ENCODE peak calls at places on chromosome 14, in nine cellular contexts. One of them, this sample, is unnamed.
A peak's percentile ranks its signal among the peaks of the same experiment; 100 is the strongest.

GRCh38 chr14:28952161-28952560 is 185.6 kb downstream of the FOXG1 start:
- DNase-seq in HepG2: no peak
- DNase-seq in neural progenitor cell: no peak
- DNase-seq in mesendoderm: no peak
- DNase-seq in neuronal stem cell: no peak
- DNase-seq in fibroblast of lung: no peak
- DNase-seq in mesenchymal stem cell: no peak
- DNase-seq in PC-3: no peak
- DNase-seq in adipocyte: no peak
- DNase-seq in this sample: no peak

GRCh38 chr14:82724296-82724695 is 1190.6 kb upstream of the SEL1L start:
- DNase-seq in neural progenitor cell: no peak
- DNase-seq in mesenchymal stem cell: peak; percentile 37
- DNase-seq in mesendoderm: no peak
- DNase-seq in HepG2: no peak
- DNase-seq in neuronal stem cell: no peak
- DNase-seq in PC-3: peak; percentile 21
- DNase-seq in fibroblast of lung: no peak
- DNase-seq in adipocyte: no peak
- DNase-seq in this sample: no peak

GRCh38 chr14:61326847-61327246 is 5.5 kb downstream of the PRKCH start:
- DNase-seq in fibroblast of lung: no peak
- DNase-seq in mesenchymal stem cell: no peak
- DNase-seq in HepG2: no peak
- DNase-seq in adipocyte: no peak
- DNase-seq in neuronal stem cell: no peak
- DNase-seq in mesendoderm: peak; percentile 71
- DNase-seq in PC-3: peak; percentile 6
- DNase-seq in neural progenitor cell: no peak
- DNase-seq in this sample: peak; percentile 68

GRCh38 chr14:64464695-64465094 is 604 bp upstream of the AKAP5 start:
- DNase-seq in adipocyte: no peak
- DNase-seq in fibroblast of lung: no peak
- DNase-seq in neural progenitor cell: no peak
- DNase-seq in neuronal stem cell: no peak
- DNase-seq in PC-3: peak; percentile 25
- DNase-seq in HepG2: no peak
- DNase-seq in mesendoderm: peak; percentile 46
- DNase-seq in mesenchymal stem cell: no peak
- DNase-seq in this sample: peak; percentile 71

GRCh38 chr14:100146548-100147091 is 12.8 kb downstream of the DEGS2 start:
- DNase-seq in fibroblast of lung: no peak
- DNase-seq in HepG2: no peak
- DNase-seq in neural progenitor cell: no peak
- DNase-seq in adipocyte: no peak
- DNase-seq in mesenchymal stem cell: no peak
- DNase-seq in PC-3: no peak
- DNase-seq in neuronal stem cell: no peak
- DNase-seq in mesendoderm: no peak
- DNase-seq in this sample: no peak

GRCh38 chr14:23112359-23113178 is 6.5 kb downstream of the CEBPE start:
- DNase-seq in adipocyte: no peak
- DNase-seq in neural progenitor cell: no peak
- DNase-seq in mesendoderm: peak; percentile 82
- DNase-seq in PC-3: no peak
- DNase-seq in fibroblast of lung: no peak
- DNase-seq in mesenchymal stem cell: no peak
- DNase-seq in neuronal stem cell: no peak
- DNase-seq in HepG2: no peak
- DNase-seq in this sample: peak; percentile 75

GRCh38 chr14:95313707-95314106 is 6.0 kb downstream of the CLMN start:
- DNase-seq in mesenchymal stem cell: peak; percentile 83
- DNase-seq in mesendoderm: no peak
- DNase-seq in PC-3: peak; percentile 33
- DNase-seq in neural progenitor cell: no peak
- DNase-seq in adipocyte: peak; percentile 66
- DNase-seq in HepG2: peak; percentile 61
- DNase-seq in fibroblast of lung: peak; percentile 15
- DNase-seq in neuronal stem cell: no peak
- DNase-seq in this sample: no peak

GRCh38 chr14:45698462-45699134 is 445.6 kb upstream of the MIS18BP1 start:
- DNase-seq in HepG2: no peak
- DNase-seq in fibroblast of lung: no peak
- DNase-seq in neural progenitor cell: no peak
- DNase-seq in mesendoderm: no peak
- DNase-seq in adipocyte: no peak
- DNase-seq in neuronal stem cell: no peak
- DNase-seq in PC-3: no peak
- DNase-seq in mesenchymal stem cell: peak; percentile 45
- DNase-seq in this sample: no peak

GRCh38 chr14:75702606-75703261 is 41.7 kb downstream of the TTLL5 start:
- DNase-seq in HepG2: no peak
- DNase-seq in fibroblast of lung: peak; percentile 87
- DNase-seq in mesenchymal stem cell: no peak
- DNase-seq in PC-3: no peak
- DNase-seq in mesendoderm: peak; percentile 92
- DNase-seq in adipocyte: no peak
- DNase-seq in neuronal stem cell: peak; percentile 29
- DNase-seq in neural progenitor cell: peak; percentile 70
- DNase-seq in this sample: peak; percentile 70

GRCh38 chr14:42222924-42223471 is 616.3 kb downstream of the LRFN5 start:
- DNase-seq in PC-3: peak; percentile 87
- DNase-seq in HepG2: no peak
- DNase-seq in fibroblast of lung: peak; percentile 82
- DNase-seq in neural progenitor cell: no peak
- DNase-seq in neuronal stem cell: no peak
- DNase-seq in mesendoderm: no peak
- DNase-seq in mesenchymal stem cell: peak; percentile 60
- DNase-seq in adipocyte: peak; percentile 84
- DNase-seq in this sample: no peak

GRCh38 chr14:68627868-68628604 is 164.8 kb downstream of the ZFP36L1 start:
- DNase-seq in PC-3: peak; percentile 28
- DNase-seq in fibroblast of lung: peak; percentile 28
- DNase-seq in mesendoderm: peak; percentile 83
- DNase-seq in adipocyte: no peak
- DNase-seq in mesenchymal stem cell: no peak
- DNase-seq in neural progenitor cell: peak; percentile 88
- DNase-seq in neuronal stem cell: peak; percentile 52
- DNase-seq in HepG2: no peak
- DNase-seq in this sample: peak; percentile 92

GRCh38 chr14:86790408-86791364 is 1202.3 kb downstream of the GALC start:
- DNase-seq in mesenchymal stem cell: no peak
- DNase-seq in PC-3: no peak
- DNase-seq in neuronal stem cell: no peak
- DNase-seq in mesendoderm: peak; percentile 61
- DNase-seq in fibroblast of lung: peak; percentile 11
- DNase-seq in neural progenitor cell: peak; percentile 13
- DNase-seq in adipocyte: no peak
- DNase-seq in HepG2: peak; percentile 42
- DNase-seq in this sample: peak; percentile 56

GRCh38 chr14:74595006-74595735 is 16.9 kb downstream of the LTBP2 start:
- DNase-seq in neuronal stem cell: no peak
- DNase-seq in neural progenitor cell: no peak
- DNase-seq in mesendoderm: no peak
- DNase-seq in adipocyte: peak; percentile 83
- DNase-seq in fibroblast of lung: peak; percentile 84
- DNase-seq in mesenchymal stem cell: peak; percentile 38
- DNase-seq in PC-3: no peak
- DNase-seq in HepG2: no peak
- DNase-seq in this sample: no peak

GRCh38 chr14:43525647-43526046 is 981.4 kb downstream of the FSCB start:
- DNase-seq in mesenchymal stem cell: no peak
- DNase-seq in PC-3: no peak
- DNase-seq in fibroblast of lung: no peak
- DNase-seq in adipocyte: no peak
- DNase-seq in neural progenitor cell: no peak
- DNase-seq in mesendoderm: no peak
- DNase-seq in HepG2: no peak
- DNase-seq in neuronal stem cell: no peak
- DNase-seq in this sample: no peak
- H3K9ac ChIP-seq in mesenchymal stem cell: no peak overlapping the region
- H3K9ac ChIP-seq in PC-3: no peak overlapping the region
- H3K9ac ChIP-seq in fibroblast of lung: no peak overlapping the region
- H3K9ac ChIP-seq in adipocyte: no peak overlapping the region
- H3K9ac ChIP-seq in neural progenitor cell: no peak overlapping the region
- H3K9ac ChIP-seq in mesendoderm: no peak overlapping the region
- H3K9ac ChIP-seq in HepG2: no peak overlapping the region
- H3K9ac ChIP-seq in neuronal stem cell: no peak overlapping the region
- H3K9ac ChIP-seq in this sample: no peak overlapping the region

DNA sequence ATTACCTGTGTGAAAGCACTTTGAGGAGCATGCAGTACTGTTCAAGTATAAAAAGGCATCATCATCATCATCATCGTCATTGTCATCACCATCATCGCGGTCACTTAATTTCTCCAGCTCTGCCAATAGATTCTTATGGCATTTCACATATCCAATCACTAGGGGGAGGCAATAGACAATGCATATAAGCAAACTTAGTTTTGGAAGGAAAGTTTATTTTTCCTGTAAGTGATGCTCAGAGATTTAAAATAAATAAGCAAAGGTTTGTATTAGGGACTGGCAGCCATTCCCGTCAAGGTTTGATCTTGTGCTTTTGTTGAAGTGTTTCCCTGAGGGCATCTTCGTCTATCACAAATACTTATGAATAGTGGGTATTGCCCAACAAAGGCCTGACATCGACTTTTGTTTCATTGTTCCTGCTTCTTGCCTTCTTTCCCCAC is 127.4 kb downstream of the KTN1 start:
- DNase-seq in adipocyte: peak; percentile 88
- DNase-seq in fibroblast of lung: peak; percentile 60
- DNase-seq in PC-3: peak; percentile 91
- DNase-seq in mesendoderm: peak; percentile 31
- DNase-seq in neural progenitor cell: peak; percentile 46
- DNase-seq in HepG2: peak; percentile 31
- DNase-seq in neuronal stem cell: no peak
- DNase-seq in mesenchymal stem cell: peak; percentile 70
- DNase-seq in this sample: no peak
- H3K4me1 ChIP-seq in adipocyte: peaks cover 12% of the 10 kb centered on the region
- H3K4me1 ChIP-seq in fibroblast of lung: peaks cover 2% of the 10 kb centered on the region
- H3K4me1 ChIP-seq in PC-3: peaks cover 19% of the 10 kb centered on the region
- H3K4me1 ChIP-seq in mesendoderm: no peaks in the 10 kb centered on the region
- H3K4me1 ChIP-seq in neural progenitor cell: peaks cover 5% of the 10 kb centered on the region
- H3K4me1 ChIP-seq in HepG2: no peaks in the 10 kb centered on the region
- H3K4me1 ChIP-seq in neuronal stem cell: no peaks in the 10 kb centered on the region
- H3K4me1 ChIP-seq in mesenchymal stem cell: peaks cover 2% of the 10 kb centered on the region
- H3K4me1 ChIP-seq in this sample: no peaks in the 10 kb centered on the region

GRCh38 chr14:93788557-93789365 is 476 bp upstream of the PRIMA1 start:
- DNase-seq in neuronal stem cell: peak; percentile 49
- DNase-seq in fibroblast of lung: no peak
- DNase-seq in PC-3: peak; percentile 12
- DNase-seq in HepG2: no peak
- DNase-seq in adipocyte: peak; percentile 31
- DNase-seq in mesenchymal stem cell: no peak
- DNase-seq in neural progenitor cell: peak; percentile 80
- DNase-seq in mesendoderm: peak; percentile 83
- DNase-seq in this sample: peak; percentile 85
- H3K9ac ChIP-seq in neuronal stem cell: peak overlapping the region; percentile 87
- H3K9ac ChIP-seq in fibroblast of lung: no peak overlapping the region
- H3K9ac ChIP-seq in PC-3: no peak overlapping the region
- H3K9ac ChIP-seq in HepG2: peak overlapping the region; percentile 33
- H3K9ac ChIP-seq in adipocyte: no peak overlapping the region
- H3K9ac ChIP-seq in mesenchymal stem cell: no peak overlapping the region
- H3K9ac ChIP-seq in neural progenitor cell: no peak overlapping the region
- H3K9ac ChIP-seq in mesendoderm: peak overlapping the region; percentile 85
- H3K9ac ChIP-seq in this sample: peak overlapping the region; percentile 61

GRCh38 chr14:81398196-81398891 is 1.8 kb downstream of the STON2 start:
- DNase-seq in fibroblast of lung: no peak
- DNase-seq in PC-3: no peak
- DNase-seq in neural progenitor cell: no peak
- DNase-seq in HepG2: no peak
- DNase-seq in neuronal stem cell: no peak
- DNase-seq in mesenchymal stem cell: no peak
- DNase-seq in mesendoderm: no peak
- DNase-seq in adipocyte: no peak
- DNase-seq in this sample: no peak

GRCh38 chr14:81392052-81392451 is 8.1 kb downstream of the STON2 start:
- DNase-seq in adipocyte: no peak
- DNase-seq in HepG2: no peak
- DNase-seq in fibroblast of lung: no peak
- DNase-seq in mesendoderm: no peak
- DNase-seq in neural progenitor cell: no peak
- DNase-seq in neuronal stem cell: no peak
- DNase-seq in mesenchymal stem cell: no peak
- DNase-seq in PC-3: no peak
- DNase-seq in this sample: no peak

GRCh38 chr14:81394739-81395138 is 5.4 kb downstream of the STON2 start:
- DNase-seq in fibroblast of lung: no peak
- DNase-seq in mesenchymal stem cell: no peak
- DNase-seq in neural progenitor cell: no peak
- DNase-seq in PC-3: no peak
- DNase-seq in mesendoderm: no peak
- DNase-seq in HepG2: no peak
- DNase-seq in neuronal stem cell: no peak
- DNase-seq in adipocyte: no peak
- DNase-seq in this sample: no peak

GRCh38 chr14:81392976-81393643 is 7.0 kb downstream of the STON2 start:
- DNase-seq in neural progenitor cell: no peak
- DNase-seq in HepG2: no peak
- DNase-seq in neuronal stem cell: no peak
- DNase-seq in mesendoderm: peak; percentile 38
- DNase-seq in PC-3: no peak
- DNase-seq in adipocyte: no peak
- DNase-seq in fibroblast of lung: no peak
- DNase-seq in mesenchymal stem cell: no peak
- DNase-seq in this sample: no peak

DNA sequence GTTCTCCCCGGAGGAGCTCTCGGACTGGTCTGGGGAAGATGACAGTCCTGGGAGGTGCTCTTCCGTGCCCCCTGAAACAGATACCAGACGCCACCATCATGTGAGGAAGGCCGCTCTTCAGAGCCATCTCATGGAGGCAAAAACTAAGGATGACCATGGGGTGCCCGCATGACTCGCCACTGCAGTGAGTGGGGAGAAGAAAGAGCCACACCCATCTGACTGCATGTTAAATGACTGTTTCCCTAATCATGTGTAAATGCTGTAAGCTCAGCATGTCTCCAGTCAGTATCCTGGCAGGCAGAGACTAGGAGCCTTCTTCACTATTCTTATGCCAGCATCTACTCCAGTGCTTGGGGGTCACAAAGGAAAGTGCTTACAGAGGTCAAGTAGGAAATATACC is 4.0 kb downstream of the STON2 start:
- DNase-seq in PC-3: peak; percentile 53
- DNase-seq in neural progenitor cell: no peak
- DNase-seq in neuronal stem cell: no peak
- DNase-seq in mesendoderm: peak; percentile 44
- DNase-seq in fibroblast of lung: peak; percentile 22
- DNase-seq in mesenchymal stem cell: no peak
- DNase-seq in HepG2: no peak
- DNase-seq in adipocyte: no peak
- DNase-seq in this sample: no peak
- H3K4me1 ChIP-seq in PC-3: peaks cover 37% of the 10 kb centered on the region
- H3K4me1 ChIP-seq in neural progenitor cell: peaks cover 5% of the 10 kb centered on the region
- H3K4me1 ChIP-seq in neuronal stem cell: peaks cover 2% of the 10 kb centered on the region
- H3K4me1 ChIP-seq in mesendoderm: no peaks in the 10 kb centered on the region
- H3K4me1 ChIP-seq in fibroblast of lung: peaks cover 6% of the 10 kb centered on the region
- H3K4me1 ChIP-seq in mesenchymal stem cell: peaks cover 2% of the 10 kb centered on the region
- H3K4me1 ChIP-seq in HepG2: no peaks in the 10 kb centered on the region
- H3K4me1 ChIP-seq in adipocyte: peaks cover 22% of the 10 kb centered on the region
- H3K4me1 ChIP-seq in this sample: no peaks in the 10 kb centered on the region

GRCh38 chr14:31229009-31229408 is 21.4 kb upstream of the HECTD1 start:
- DNase-seq in mesenchymal stem cell: peak; percentile 2
- DNase-seq in adipocyte: peak; percentile 15
- DNase-seq in neuronal stem cell: no peak
- DNase-seq in fibroblast of lung: no peak
- DNase-seq in neural progenitor cell: no peak
- DNase-seq in PC-3: peak; percentile 11
- DNase-seq in mesendoderm: no peak
- DNase-seq in HepG2: no peak
- DNase-seq in this sample: no peak
- H3K9ac ChIP-seq in mesenchymal stem cell: peak overlapping the region; percentile 74
- H3K9ac ChIP-seq in adipocyte: peak overlapping the region; percentile 69
- H3K9ac ChIP-seq in neuronal stem cell: no peak overlapping the region
- H3K9ac ChIP-seq in fibroblast of lung: no peak overlapping the region
- H3K9ac ChIP-seq in neural progenitor cell: no peak overlapping the region
- H3K9ac ChIP-seq in PC-3: peak overlapping the region; percentile 29
- H3K9ac ChIP-seq in mesendoderm: no peak overlapping the region
- H3K9ac ChIP-seq in HepG2: peak overlapping the region; percentile 1
- H3K9ac ChIP-seq in this sample: no peak overlapping the region